ENCODE peak calls at places on chromosomes 12 and 14, in nine cellular contexts. O is MM.1S; Y is Peyer's patch; K is HL-60; C is keratinocyte; Q is prostate gland; M is neural progenitor cell; E is activated CD8-positive, alpha-beta T cell treated with anti-CD3 and anti-CD28 coated beads for 36 hours; U is AG04450. T is an unnamed sample.

GRCh38 chr14:63223596-63223995 is 19.4 kb downstream of the RHOJ start:
- DNase-seq in O (no peak), Y (no peak), K (no peak), C (no peak), Q (no peak), M (no peak), E (no peak), U (no peak), T (no peak)

GRCh38 chr12:61870658-61871559 is 389.3 kb upstream of the USP15 start:
- DNase-seq in O (peak; percentile 61), Y (no peak), K (peak; percentile 12), C (no peak), Q (no peak), M (no peak), E (peak; percentile 44), U (no peak), T (no peak)

GRCh38 chr12:64825143-64826011 is 930 bp downstream of the TBC1D30 start:
- DNase-seq in O (peak; percentile 56), Y (no peak), K (no peak), C (no peak), Q (no peak), M (peak; percentile 31), E (peak; percentile 40), U (no peak), T (no peak)

GRCh38 chr14:85315290-85315689 is 214.7 kb upstream of the FLRT2 start:
- DNase-seq in O (no peak), Y (no peak), K (no peak), C (no peak), Q (no peak), M (peak; percentile 5), E (no peak), U (no peak), T (no peak)

GRCh38 chr14:47626151-47627035 is 49.0 kb downstream of the MDGA2 start:
- DNase-seq in O (no peak), Y (no peak), K (no peak), C (no peak), Q (no peak), M (no peak), E (no peak), U (no peak), T (no peak)

GRCh38 chr12:102169922-102170698 is 27.5 kb downstream of the PMCH start:
- DNase-seq in O (peak; percentile 45), Y (no peak), K (no peak), C (no peak), Q (no peak), M (peak; percentile 49), E (peak; percentile 26), U (no peak), T (no peak)

GRCh38 chr12:16449459-16449858 is 102.0 kb downstream of the MGST1 start:
- DNase-seq in O (no peak), Y (no peak), K (no peak), C (no peak), Q (no peak), M (no peak), E (no peak), U (no peak), T (no peak)

GRCh38 chr14:90277581-90278198 is 21.3 kb downstream of the PSMC1 start:
- DNase-seq in O (no peak), Y (no peak), K (no peak), C (no peak), Q (no peak), M (no peak), E (no peak), U (no peak), T (no peak)

GRCh38 chr12:70583251-70583650 is 54.0 kb downstream of the PTPRB start:
- DNase-seq in O (no peak), Y (no peak), K (no peak), C (no peak), Q (no peak), M (no peak), E (no peak), U (no peak), T (no peak)

GRCh38 chr14:68787235-68787727 is 5.6 kb downstream of the ZFP36L1 start:
- DNase-seq in O (no peak), Y (no peak), K (no peak), C (no peak), Q (no peak), M (peak; percentile 16), E (peak; percentile 63), U (no peak), T (peak; percentile 69)

GRCh38 chr12:131087991-131088700 is 134.4 kb downstream of the ADGRD1 start:
- DNase-seq in O (no peak), Y (peak; percentile 32), K (no peak), C (no peak), Q (no peak), M (no peak), E (no peak), U (no peak), T (peak; percentile 67)

GRCh38 chr12:98595152-98595988 is 1.9 kb downstream of the SLC25A3 start:
- DNase-seq in O (no peak), Y (no peak), K (no peak), C (no peak), Q (no peak), M (no peak), E (peak; percentile 62), U (peak; percentile 29), T (no peak)

GRCh38 chr14:73610692-73611091 is 1.6 kb upstream of the ACOT6 start:
- DNase-seq in O (no peak), Y (no peak), K (no peak), C (no peak), Q (no peak), M (peak; percentile 28), E (no peak), U (no peak), T (no peak)

GRCh38 chr12:110176745-110177144 is 52.6 kb downstream of the IFT81 start:
- DNase-seq in O (no peak), Y (no peak), K (no peak), C (no peak), Q (peak; percentile 14), M (no peak), E (no peak), U (no peak), T (no peak)

GRCh38 chr14:21902561-21903199 is 229.1 kb upstream of the OR4E1 start:
- DNase-seq in O (no peak), Y (no peak), K (no peak), C (no peak), Q (no peak), M (no peak), E (peak; percentile 77), U (no peak), T (no peak)

GRCh38 chr12:57451233-57451778 is 3.8 kb upstream of the INHBE start:
- DNase-seq in O (no peak), Y (no peak), K (no peak), C (no peak), Q (no peak), M (no peak), E (no peak), U (no peak), T (no peak)

GRCh38 chr12:510071-510825 is 50.5 kb downstream of the B4GALNT3 start:
- DNase-seq in O (no peak), Y (peak; percentile 73), K (no peak), C (no peak), Q (peak; percentile 58), M (peak; percentile 84), E (no peak), U (no peak), T (no peak)

GRCh38 chr12:52517005-52517835 is 3.0 kb downstream of the KRT5 start:
- DNase-seq in O (no peak), Y (no peak), K (no peak), C (peak; percentile 66), Q (no peak), M (no peak), E (no peak), U (no peak), T (no peak)

GRCh38 chr14:52267501-52268190 is at the start of gene PTGDR:
- DNase-seq in O (no peak), Y (peak; percentile 59), K (no peak), C (no peak), Q (no peak), M (peak; percentile 70), E (peak; percentile 58), U (no peak), T (no peak)

DNA sequence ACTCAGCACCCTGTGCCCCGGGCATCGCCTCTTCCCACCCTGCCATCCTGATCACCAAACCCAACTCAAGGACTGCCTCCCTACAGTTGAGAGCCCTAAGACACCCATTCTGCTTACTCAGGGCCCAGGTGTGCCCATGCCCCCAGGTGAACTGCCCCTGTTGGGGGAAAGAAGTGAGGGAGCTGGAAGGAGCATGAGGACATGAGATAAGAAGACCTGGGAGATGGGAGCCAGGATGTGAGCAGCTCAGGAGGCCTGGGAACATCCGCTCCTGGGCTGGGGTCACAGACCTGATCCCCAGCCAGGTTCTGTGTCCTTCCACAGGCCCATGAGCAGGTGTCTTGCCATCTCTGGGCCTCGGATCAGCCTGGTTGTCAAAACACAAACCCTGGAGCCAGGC is 6.6 kb downstream of the RAPGEF3 start:
- DNase-seq in O (no peak), Y (peak; percentile 29), K (no peak), C (no peak), Q (no peak), M (no peak), E (no peak), U (no peak), T (no peak)
- TF ChIP-seq CTCF in O (no peak), Y (no peak), K (no peak), C (no peak), Q (no peak), M (no peak), E (no peak), U (no peak), T (no peak)

GRCh38 chr12:47397664-47398281 is 308.1 kb downstream of the RPAP3 start:
- DNase-seq in O (peak; percentile 73), Y (no peak), K (no peak), C (peak; percentile 73), Q (peak; percentile 12), M (peak; percentile 20), E (peak; percentile 63), U (no peak), T (no peak)
- TF ChIP-seq CTCF in O (peak; percentile 81), Y (peak; percentile 54), K (peak; percentile 17), C (peak; percentile 73), Q (peak; percentile 31), M (peak; percentile 29), E (peak; percentile 80), U (peak; percentile 52), T (peak; percentile 41)

GRCh38 chr14:25042362-25043299 is 7.3 kb downstream of the STXBP6 start:
- DNase-seq in O (no peak), Y (no peak), K (no peak), C (no peak), Q (peak; percentile 31), M (peak; percentile 67), E (no peak), U (no peak), T (no peak)
- TF ChIP-seq CTCF in O (no peak), Y (peak; percentile 72), K (no peak), C (peak; percentile 56), Q (peak; percentile 47), M (peak; percentile 76), E (no peak), U (peak; percentile 59), T (peak; percentile 73)

DNA sequence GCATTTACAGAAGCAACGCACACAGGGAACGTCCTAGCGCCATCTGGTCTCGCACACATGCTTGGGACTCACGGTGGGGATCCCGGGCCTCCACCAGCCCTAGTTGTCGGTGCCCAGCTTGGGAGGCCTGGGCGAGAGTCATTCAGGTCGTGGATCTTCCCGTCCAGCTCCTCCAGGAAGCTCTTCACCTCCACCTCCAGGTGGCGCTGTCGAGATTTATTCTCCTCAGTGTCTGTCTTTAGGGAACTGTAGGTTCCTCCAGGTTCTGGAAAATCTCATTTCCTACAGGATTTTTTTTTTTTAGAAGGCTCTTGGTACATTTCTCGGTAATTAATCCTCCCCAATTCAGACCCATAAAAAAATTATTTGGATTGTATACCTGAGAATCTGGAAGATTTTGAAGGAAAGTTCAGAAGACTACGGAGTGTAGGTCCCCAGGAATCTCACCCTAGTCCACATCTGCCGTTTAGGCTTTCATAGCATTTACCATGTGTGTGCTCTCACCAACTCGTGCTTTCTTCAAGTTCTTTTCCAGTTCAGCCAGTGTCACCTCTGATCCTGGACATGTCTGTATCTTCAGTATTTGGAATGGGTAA is 910.0 kb downstream of the TMEM121 start:
- DNase-seq in O (peak; percentile 51), Y (peak; percentile 65), K (peak; percentile 8), C (no peak), Q (no peak), M (no peak), E (no peak), U (no peak), T (no peak)
- TF ChIP-seq CTCF in O (peak; percentile 53), Y (peak; percentile 39), K (peak; percentile 40), C (no peak), Q (peak; percentile 29), M (peak; percentile 17), E (no peak), U (no peak), T (peak; percentile 21)

T was measured in type B pancreatic cell.